ENCODE peak calls at places on chromosomes 3 and 15, in nine cellular contexts. W, D, I, Y, Z, U, Q, G and S are unnamed samples. For H3K9me3, the result is how much of the 10 kb centered on the place peaks cover.

GRCh38 chr3:17749705-17750293 is 7.4 kb upstream of the TBC1D5 start:
- DNase-seq in Q (no peak), I (no peak), Y (no peak), Z (no peak), W (no peak), U (no peak), D (no peak), G (no peak), S (no peak)

GRCh38 chr15:78429477-78429876 is 8.5 kb upstream of the IREB2 start:
- DNase-seq in G (no peak), D (no peak), Y (no peak), U (no peak), Z (no peak), W (no peak), Q (no peak), I (no peak), S (peak)

GRCh38 chr3:62065985-62066693 is 307.2 kb downstream of the FEZF2 start:
- DNase-seq in Z (no peak), I (no peak), D (no peak), Y (no peak), Q (no peak), W (no peak), U (no peak), G (no peak), S (no peak)

GRCh38 chr3:111568906-111569305 is 26.2 kb downstream of the ZBED2 start:
- DNase-seq in W (no peak), G (no peak), I (no peak), Y (no peak), Q (no peak), Z (no peak), D (no peak), U (no peak), S (no peak)

GRCh38 chr3:126111126-126111551 is 27.2 kb upstream of the SLC41A3 start:
- DNase-seq in D (no peak), G (no peak), U (no peak), W (no peak), Z (no peak), Y (no peak), Q (no peak), I (no peak), S (peak)

GRCh38 chr3:43369404-43370345 is 83.3 kb downstream of the SNRK start:
- DNase-seq in Y (no peak), I (no peak), Z (no peak), W (no peak), G (no peak), U (no peak), D (no peak), Q (no peak), S (no peak)

GRCh38 chr3:181773921-181774320 is 62.2 kb downstream of the SOX2 start:
- DNase-seq in I (no peak), D (no peak), W (no peak), Y (no peak), Q (no peak), U (no peak), G (no peak), Z (no peak), S (no peak)

GRCh38 chr3:152203677-152204076 is 65.1 kb upstream of the MBNL1 start:
- DNase-seq in Z (no peak), G (no peak), U (no peak), Q (no peak), Y (no peak), W (no peak), D (no peak), I (no peak), S (no peak)

GRCh38 chr3:135229018-135229495 is 434.0 kb downstream of the EPHB1 start:
- DNase-seq in Q (no peak), Z (no peak), I (no peak), W (no peak), Y (peak), U (peak), D (no peak), G (no peak), S (no peak)

GRCh38 chr3:194647747-194648146 is 14.5 kb upstream of the TMEM44 start:
- DNase-seq in G (no peak), W (no peak), Z (no peak), Q (no peak), I (no peak), D (no peak), U (no peak), Y (no peak), S (no peak)

GRCh38 chr3:33153782-33154181 is 40.0 kb downstream of the CRTAP start:
- DNase-seq in Q (no peak), U (no peak), Y (no peak), G (no peak), D (no peak), Z (no peak), W (no peak), I (no peak), S (no peak)

GRCh38 chr3:102756706-102757105 is 321.9 kb downstream of the ZPLD1 start:
- DNase-seq in Z (no peak), G (no peak), W (no peak), Y (no peak), I (no peak), Q (no peak), U (no peak), D (no peak), S (no peak)

GRCh38 chr3:195900426-195901355 is 7.7 kb downstream of the TNK2 start:
- DNase-seq in U (no peak), I (peak), D (no peak), G (no peak), Y (no peak), W (peak), Q (no peak), Z (peak), S (peak)

GRCh38 chr3:14031271-14031670 is 93.4 kb downstream of the CHCHD4 start:
- DNase-seq in Z (no peak), Q (no peak), U (no peak), G (no peak), W (peak), I (no peak), D (no peak), Y (no peak), S (no peak)

GRCh38 chr3:55797084-55797483 is 310.0 kb upstream of the WNT5A start:
- DNase-seq in U (no peak), G (no peak), D (no peak), Q (no peak), I (no peak), Z (no peak), W (no peak), Y (no peak), S (no peak)

GRCh38 chr3:82144811-82145210 is 383.4 kb upstream of the GBE1 start:
- DNase-seq in G (no peak), Y (peak), D (no peak), W (no peak), Z (no peak), Q (no peak), U (no peak), I (no peak), S (no peak)

GRCh38 chr15:46815765-46816164 is 901.5 kb upstream of the SEMA6D start:
- DNase-seq in U (no peak), I (no peak), Q (no peak), Z (no peak), Y (peak), G (no peak), W (no peak), D (no peak), S (no peak)

GRCh38 chr3:184110316-184110725 is 13.5 kb downstream of the HTR3E start:
- DNase-seq in Z (no peak), Y (no peak), Q (no peak), W (peak), U (peak), I (no peak), D (no peak), G (peak), S (no peak)

GRCh38 chr3:129793947-129794318 is 99.6 kb downstream of the TMCC1 start:
- DNase-seq in Y (peak), D (no peak), G (no peak), Z (no peak), U (peak), W (peak), Q (peak), I (no peak), S (no peak)

GRCh38 chr3:169044341-169045113 is 619.0 kb downstream of the MECOM start:
- DNase-seq in W (peak), I (no peak), D (no peak), Q (no peak), U (no peak), G (peak), Z (no peak), Y (no peak), S (no peak)

GRCh38 chr3:117526485-117527079 is 817.0 kb downstream of the TUSC7 start:
- DNase-seq in Z (no peak), W (peak), Q (peak), D (no peak), G (peak), I (no peak), U (peak), Y (peak), S (no peak)

DNA sequence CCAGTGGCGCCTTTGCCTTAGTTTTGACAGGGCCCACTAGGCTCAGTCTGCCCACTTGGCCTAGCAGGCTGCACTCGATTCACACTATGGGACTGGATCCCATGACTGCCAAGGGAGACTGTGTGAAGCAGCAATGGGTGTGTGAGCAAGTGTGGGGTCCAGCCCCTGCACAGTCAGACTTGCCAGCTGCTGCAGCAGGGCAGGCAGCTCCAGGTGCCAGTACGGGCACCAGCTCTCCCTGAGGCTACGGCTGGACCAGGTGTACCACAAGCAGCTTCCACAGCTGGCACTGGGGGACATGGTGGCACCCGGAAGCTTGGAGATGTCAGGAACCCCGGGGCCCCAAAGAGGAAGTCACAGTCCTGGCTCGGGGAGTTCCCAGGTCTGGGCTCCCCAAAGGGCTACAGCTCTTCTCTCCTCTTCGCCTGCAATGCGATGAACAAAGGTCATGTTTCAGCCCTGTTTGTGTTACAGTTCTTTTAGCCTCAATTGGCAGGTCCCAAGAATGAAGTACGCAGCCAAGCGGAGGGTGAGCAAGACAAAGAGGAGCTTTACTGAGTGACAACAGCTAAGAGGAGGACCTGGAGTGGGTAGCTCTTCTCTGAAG is 67.1 kb downstream of the PIK3CB start:
- DNase-seq in Q (no peak), U (no peak), Z (no peak), W (no peak), I (no peak), G (no peak), Y (no peak), D (no peak), S (no peak)
- H3K9me3 ChIP-seq in Q (under half), U (under half), Z (under half), W (under half), I (under half), G (under half), Y (under half), D (under half), S (under half)

GRCh38 chr15:90114451-90114901 is 12.2 kb upstream of the IDH2 start:
- DNase-seq in Z (no peak), Q (no peak), G (peak), U (no peak), W (no peak), D (no peak), Y (no peak), I (no peak), S (no peak)
- H3K9me3 ChIP-seq in Z (under half), Q (under half), G (under half), U (under half), W (under half), D (under half), Y (under half), I (under half), S (under half)

GRCh38 chr15:49225572-49226281 is 55.7 kb downstream of the GALK2 start:
- DNase-seq in G (peak), W (peak), D (no peak), U (peak), I (no peak), Y (peak), Z (no peak), Q (no peak), S (no peak)
- H3K9me3 ChIP-seq in G (under half), W (under half), D (under half), U (under half), I (under half), Y (under half), Z (under half), Q (under half), S (under half)

GRCh38 chr15:25053000-25053815 is 98.4 kb downstream of the SNRPN start:
- DNase-seq in Q (no peak), Z (peak), G (no peak), I (peak), U (no peak), D (no peak), W (no peak), Y (no peak), S (peak)

GRCh38 chr15:25052191-25052999 is 97.6 kb downstream of the SNRPN start:
- DNase-seq in D (no peak), Q (no peak), Z (peak), G (no peak), W (no peak), U (no peak), I (peak), Y (no peak), S (peak)

GRCh38 chr15:25054943-25055342 is 100.2 kb downstream of the SNRPN start:
- DNase-seq in I (peak), U (no peak), Y (no peak), Z (no peak), Q (no peak), D (no peak), G (no peak), W (no peak), S (no peak)

GRCh38 chr15:25055356-25056068 is 100.7 kb downstream of the SNRPN start:
- DNase-seq in I (peak), U (no peak), Y (no peak), Z (no peak), D (no peak), G (no peak), W (no peak), Q (no peak), S (peak)

DNA sequence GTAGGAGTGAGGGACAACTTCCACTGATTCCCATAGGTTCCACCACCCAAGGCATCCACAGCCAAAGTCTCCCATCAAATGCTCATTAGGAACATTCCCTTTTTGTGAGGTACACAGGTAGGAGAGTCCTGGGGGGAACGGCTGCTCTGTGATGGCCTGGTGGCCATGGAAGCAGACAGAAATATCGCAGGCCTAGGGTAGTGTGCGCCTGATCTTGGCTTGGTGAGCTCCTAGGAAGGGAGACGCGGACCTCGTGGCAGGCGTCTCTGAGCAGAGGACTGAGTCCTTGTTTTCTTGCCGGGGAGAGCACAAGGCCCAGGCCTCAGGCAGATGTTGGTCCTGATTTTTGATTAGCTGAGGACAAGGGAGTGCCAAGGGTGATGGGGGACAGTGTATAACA is 99.5 kb downstream of the SNRPN start:
- DNase-seq in U (no peak), I (no peak), Z (no peak), G (no peak), W (no peak), Q (no peak), Y (no peak), D (no peak), S (no peak)
- H3K9me3 ChIP-seq in U (under half), I (half or more), Z (half or more), G (half or more), W (half or more), Q (half or more), Y (half or more), D (half or more), S (half or more)

GRCh38 chr15:27752682-27753081 is 346.4 kb downstream of the OCA2 start:
- DNase-seq in W (no peak), Y (no peak), G (no peak), Z (no peak), I (no peak), U (no peak), Q (no peak), D (no peak), S (no peak)

GRCh38 chr15:27762471-27762870 is 336.6 kb downstream of the OCA2 start:
- DNase-seq in U (no peak), D (no peak), Z (no peak), Y (no peak), G (no peak), Q (no peak), W (no peak), I (no peak), S (no peak)

GRCh38 chr15:27757050-27757449 is 342.1 kb downstream of the OCA2 start:
- DNase-seq in Q (no peak), G (no peak), D (no peak), Y (no peak), U (no peak), I (no peak), W (no peak), Z (no peak), S (no peak)
- H3K9me3 ChIP-seq in Q (under half), G (under half), D (under half), Y (under half), U (under half), I (under half), W (under half), Z (under half), S (under half)

DNA sequence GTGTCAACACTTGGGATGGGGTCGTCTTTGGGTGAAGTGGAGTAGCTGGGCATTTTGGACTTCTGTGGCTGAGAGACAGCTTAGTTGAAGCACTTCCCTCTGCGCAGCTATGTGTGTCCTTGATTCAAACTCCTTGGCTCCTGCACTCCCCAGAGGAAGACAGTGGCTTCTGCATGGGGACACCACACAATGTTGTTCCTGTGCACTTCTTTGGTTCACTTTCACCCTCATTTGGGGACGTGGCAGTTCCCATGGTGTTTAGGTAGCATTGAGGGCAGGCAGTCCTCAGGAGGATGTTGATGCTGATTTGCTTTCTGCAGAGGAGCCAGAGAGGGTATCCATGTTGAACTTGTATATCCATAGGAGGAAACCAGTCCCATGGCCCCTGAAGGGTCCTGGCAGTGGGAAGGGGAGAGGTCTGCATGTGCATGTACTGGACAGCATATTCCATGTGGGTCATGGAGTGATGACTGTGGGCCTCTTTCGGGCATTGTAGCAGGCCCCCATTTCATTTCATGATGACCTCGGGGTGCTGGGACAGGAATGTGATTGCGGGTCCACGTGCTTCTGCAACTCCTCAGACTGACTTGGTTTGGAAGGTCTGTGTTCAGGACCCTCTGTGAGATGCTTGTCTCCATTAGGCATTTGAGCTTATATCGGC is 135.4 kb downstream of the SNRPN start:
- DNase-seq in Z (no peak), I (no peak), G (no peak), D (no peak), U (no peak), Q (no peak), Y (no peak), W (no peak), S (peak)
- H3K9me3 ChIP-seq in Z (under half), I (half or more), G (under half), D (under half), U (under half), Q (under half), Y (under half), W (half or more), S (half or more)

GRCh38 chr15:86829251-86829650 is 749.6 kb downstream of the AGBL1 start:
- DNase-seq in Z (no peak), U (no peak), I (no peak), G (no peak), Q (no peak), Y (no peak), W (no peak), D (no peak), S (no peak)
- H3K9me3 ChIP-seq in Z (under half), U (under half), I (under half), G (under half), Q (under half), Y (under half), W (under half), D (under half), S (under half)

GRCh38 chr3:53181528-53181927 is 20.5 kb downstream of the PRKCD start:
- DNase-seq in Y (no peak), U (no peak), G (no peak), Q (no peak), D (no peak), Z (no peak), I (no peak), W (no peak), S (no peak)

GRCh38 chr3:53182759-53183355 is 21.8 kb downstream of the PRKCD start:
- DNase-seq in D (no peak), Z (no peak), Y (no peak), I (no peak), G (no peak), Q (no peak), W (peak), U (no peak), S (no peak)

GRCh38 chr3:53185761-53186465 is 24.9 kb downstream of the PRKCD start:
- DNase-seq in Q (no peak), Z (no peak), D (no peak), W (no peak), I (no peak), U (no peak), G (no peak), Y (no peak), S (no peak)

GRCh38 chr3:53184701-53185100 is 23.7 kb downstream of the PRKCD start:
- DNase-seq in Z (no peak), W (no peak), G (no peak), I (no peak), Q (no peak), U (no peak), Y (no peak), D (no peak), S (no peak)

DNA sequence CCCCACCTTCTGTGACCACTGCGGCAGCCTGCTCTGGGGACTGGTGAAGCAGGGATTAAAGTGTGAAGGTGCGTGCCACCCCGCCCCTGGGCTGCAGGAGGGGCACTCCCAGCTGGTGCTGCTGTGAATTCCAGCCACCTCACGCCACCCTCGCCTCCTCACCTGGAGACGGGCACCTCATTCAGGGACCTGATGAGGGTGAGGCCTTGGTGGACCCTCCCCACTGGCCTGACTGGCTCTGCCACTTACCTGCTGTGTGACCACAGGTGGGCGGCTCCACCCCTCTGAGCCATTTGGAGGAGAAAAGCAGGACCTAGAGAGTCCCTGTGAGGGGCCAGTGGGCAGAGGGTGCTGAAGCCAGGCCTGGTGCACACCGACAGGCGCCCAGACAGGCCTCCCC is 22.5 kb downstream of the PRKCD start:
- DNase-seq in U (no peak), Q (no peak), I (no peak), D (no peak), Z (no peak), G (no peak), W (no peak), Y (no peak), S (no peak)
- H3K9me3 ChIP-seq in U (under half), Q (under half), I (under half), D (under half), Z (under half), G (under half), W (under half), Y (under half), S (under half)

GRCh38 chr3:76039431-76039830 is 254.1 kb upstream of the ZNF717 start:
- DNase-seq in Y (no peak), D (no peak), U (no peak), Q (no peak), W (peak), I (no peak), Z (no peak), G (no peak), S (no peak)

GRCh38 chr3:76040946-76041345 is 255.6 kb upstream of the ZNF717 start:
- DNase-seq in G (no peak), I (no peak), Q (no peak), U (no peak), D (no peak), Z (no peak), Y (no peak), W (no peak), S (no peak)

GRCh38 chr3:76043746-76044145 is 258.4 kb upstream of the ZNF717 start:
- DNase-seq in W (no peak), I (no peak), Y (no peak), Q (peak), U (peak), Z (no peak), G (no peak), D (no peak), S (no peak)

GRCh38 chr3:76034652-76035051 is 249.3 kb upstream of the ZNF717 start:
- DNase-seq in U (no peak), D (no peak), Y (no peak), Z (no peak), I (no peak), G (no peak), W (no peak), Q (no peak), S (no peak)

GRCh38 chr3:76038949-76039348 is 253.6 kb upstream of the ZNF717 start:
- DNase-seq in D (no peak), W (no peak), Z (no peak), Q (no peak), G (no peak), U (peak), I (no peak), Y (no peak), S (no peak)
- H3K9me3 ChIP-seq in D (under half), W (under half), Z (under half), Q (under half), G (under half), U (under half), I (under half), Y (under half), S (under half)